ENCODE peak calls at places on chromosomes 7 and 10, in five cellular contexts. One of them, this sample, is unnamed.

GRCh38 chr7:68246189-68246633 is 1249.6 kb downstream of the TYW1 start:
- DNase-seq in M059J: peak; percentile 95
- DNase-seq in AG08396: no peak
- DNase-seq in NCI-H2171 treated with DMSO at 0.1 percent for 48 hours: peak; percentile 94
- DNase-seq in T-helper 1 cell: no peak
- DNase-seq in this sample: no peak

GRCh38 chr10:6406220-6407033 is 173.6 kb downstream of the PRKCQ start:
- DNase-seq in M059J: peak; percentile 35
- DNase-seq in AG08396: peak; percentile 35
- DNase-seq in NCI-H2171 treated with DMSO at 0.1 percent for 48 hours: no peak
- DNase-seq in T-helper 1 cell: peak; percentile 11
- DNase-seq in this sample: no peak

GRCh38 chr7:149228831-149229471 is 10.5 kb upstream of the ZNF212 start:
- DNase-seq in M059J: peak; percentile 18
- DNase-seq in AG08396: no peak
- DNase-seq in NCI-H2171 treated with DMSO at 0.1 percent for 48 hours: no peak
- DNase-seq in T-helper 1 cell: no peak
- DNase-seq in this sample: no peak

GRCh38 chr7:34939175-34939574 is 98.1 kb downstream of the DPY19L1 start:
- DNase-seq in M059J: peak; percentile 44
- DNase-seq in AG08396: peak; percentile 7
- DNase-seq in NCI-H2171 treated with DMSO at 0.1 percent for 48 hours: no peak
- DNase-seq in T-helper 1 cell: no peak
- DNase-seq in this sample: no peak

GRCh38 chr10:69629897-69630650 is at the start of gene FAM241B:
- DNase-seq in M059J: peak; percentile 63
- DNase-seq in AG08396: peak; percentile 88
- DNase-seq in NCI-H2171 treated with DMSO at 0.1 percent for 48 hours: peak; percentile 53
- DNase-seq in T-helper 1 cell: peak; percentile 73
- DNase-seq in this sample: peak; percentile 67

GRCh38 chr7:82665966-82666507 is 222.5 kb upstream of the CACNA2D1 start:
- DNase-seq in M059J: no peak
- DNase-seq in AG08396: no peak
- DNase-seq in NCI-H2171 treated with DMSO at 0.1 percent for 48 hours: peak; percentile 56
- DNase-seq in T-helper 1 cell: no peak
- DNase-seq in this sample: no peak

GRCh38 chr10:110239892-110240291 is 32.5 kb downstream of the MXI1 start:
- DNase-seq in M059J: no peak
- DNase-seq in AG08396: no peak
- DNase-seq in NCI-H2171 treated with DMSO at 0.1 percent for 48 hours: no peak
- DNase-seq in T-helper 1 cell: no peak
- DNase-seq in this sample: no peak

GRCh38 chr7:150322833-150323681 is at the start of the genes ACTR3C and LRRC61:
- DNase-seq in M059J: no peak
- DNase-seq in AG08396: no peak
- DNase-seq in NCI-H2171 treated with DMSO at 0.1 percent for 48 hours: peak; percentile 81
- DNase-seq in T-helper 1 cell: peak; percentile 38
- DNase-seq in this sample: peak; percentile 12

GRCh38 chr10:79103078-79103477 is 34.3 kb downstream of the ZMIZ1 start:
- DNase-seq in M059J: no peak
- DNase-seq in AG08396: no peak
- DNase-seq in NCI-H2171 treated with DMSO at 0.1 percent for 48 hours: no peak
- DNase-seq in T-helper 1 cell: no peak
- DNase-seq in this sample: no peak

GRCh38 chr10:62814901-62815372 is 1.2 kb downstream of the EGR2 start:
- DNase-seq in M059J: peak; percentile 4
- DNase-seq in AG08396: no peak
- DNase-seq in NCI-H2171 treated with DMSO at 0.1 percent for 48 hours: no peak
- DNase-seq in T-helper 1 cell: no peak
- DNase-seq in this sample: peak; percentile 12

GRCh38 chr7:104642551-104642950 is 314.1 kb downstream of the LHFPL3 start:
- DNase-seq in M059J: no peak
- DNase-seq in AG08396: no peak
- DNase-seq in NCI-H2171 treated with DMSO at 0.1 percent for 48 hours: peak; percentile 85
- DNase-seq in T-helper 1 cell: no peak
- DNase-seq in this sample: no peak

GRCh38 chr7:4789194-4790077 is 14.0 kb downstream of the AP5Z1 start:
- DNase-seq in M059J: no peak
- DNase-seq in AG08396: no peak
- DNase-seq in NCI-H2171 treated with DMSO at 0.1 percent for 48 hours: no peak
- DNase-seq in T-helper 1 cell: no peak
- DNase-seq in this sample: no peak

GRCh38 chr10:110724116-110724701 is 80.1 kb downstream of the RBM20 start:
- DNase-seq in M059J: no peak
- DNase-seq in AG08396: no peak
- DNase-seq in NCI-H2171 treated with DMSO at 0.1 percent for 48 hours: no peak
- DNase-seq in T-helper 1 cell: no peak
- DNase-seq in this sample: no peak

GRCh38 chr10:77702166-77702565 is 64.6 kb upstream of the KCNMA1 start:
- DNase-seq in M059J: peak; percentile 86
- DNase-seq in AG08396: peak; percentile 73
- DNase-seq in NCI-H2171 treated with DMSO at 0.1 percent for 48 hours: no peak
- DNase-seq in T-helper 1 cell: no peak
- DNase-seq in this sample: no peak

GRCh38 chr10:89916481-89916880 is 215.1 kb downstream of the KIF20B start:
- DNase-seq in M059J: peak; percentile 96
- DNase-seq in AG08396: no peak
- DNase-seq in NCI-H2171 treated with DMSO at 0.1 percent for 48 hours: no peak
- DNase-seq in T-helper 1 cell: no peak
- DNase-seq in this sample: no peak

GRCh38 chr10:124217906-124218769 is 124.7 kb upstream of the CHST15 start:
- DNase-seq in M059J: no peak
- DNase-seq in AG08396: no peak
- DNase-seq in NCI-H2171 treated with DMSO at 0.1 percent for 48 hours: peak; percentile 3
- DNase-seq in T-helper 1 cell: no peak
- DNase-seq in this sample: no peak